ENCODE peak calls at places on chromosomes 7 and 10, in seven cellular contexts. One of them, this sample, is unnamed.
A peak's percentile ranks its signal among the peaks of the same experiment; 100 is the strongest.

GRCh38 chr10:53939654-53940053 is 861.4 kb downstream of the PCDH15 start:
- DNase-seq in gastrocnemius medialis: no peak
- DNase-seq in pancreas: no peak
- DNase-seq in psoas muscle: no peak
- DNase-seq in CD8-positive, alpha-beta memory T cell: no peak
- DNase-seq in fibroblast of lung: no peak
- DNase-seq in A673: no peak
- DNase-seq in this sample: no peak

GRCh38 chr7:101678713-101679112 is 49.6 kb upstream of the MYL10 start:
- DNase-seq in A673: no peak
- DNase-seq in fibroblast of lung: peak; percentile 84
- DNase-seq in psoas muscle: no peak
- DNase-seq in pancreas: no peak
- DNase-seq in CD8-positive, alpha-beta memory T cell: no peak
- DNase-seq in gastrocnemius medialis: peak; percentile 46
- DNase-seq in this sample: no peak

GRCh38 chr7:36039243-36039642 is 113.8 kb upstream of the EEPD1 start:
- DNase-seq in pancreas: no peak
- DNase-seq in CD8-positive, alpha-beta memory T cell: no peak
- DNase-seq in psoas muscle: no peak
- DNase-seq in A673: no peak
- DNase-seq in gastrocnemius medialis: no peak
- DNase-seq in fibroblast of lung: peak; percentile 34
- DNase-seq in this sample: no peak

GRCh38 chr7:27822245-27822644 is 82.3 kb downstream of the TAX1BP1 start:
- DNase-seq in gastrocnemius medialis: no peak
- DNase-seq in fibroblast of lung: no peak
- DNase-seq in A673: no peak
- DNase-seq in psoas muscle: no peak
- DNase-seq in pancreas: no peak
- DNase-seq in CD8-positive, alpha-beta memory T cell: no peak
- DNase-seq in this sample: no peak

GRCh38 chr10:10120671-10121070 is 897.0 kb upstream of the CELF2 start:
- DNase-seq in fibroblast of lung: no peak
- DNase-seq in CD8-positive, alpha-beta memory T cell: no peak
- DNase-seq in A673: no peak
- DNase-seq in psoas muscle: no peak
- DNase-seq in pancreas: no peak
- DNase-seq in gastrocnemius medialis: no peak
- DNase-seq in this sample: no peak

GRCh38 chr7:131012477-131013031 is 278.5 kb upstream of the KLF14 start:
- DNase-seq in A673: no peak
- DNase-seq in CD8-positive, alpha-beta memory T cell: no peak
- DNase-seq in gastrocnemius medialis: no peak
- DNase-seq in fibroblast of lung: no peak
- DNase-seq in pancreas: no peak
- DNase-seq in psoas muscle: no peak
- DNase-seq in this sample: no peak

GRCh38 chr10:3096149-3096548 is 28.8 kb downstream of the PFKP start:
- DNase-seq in fibroblast of lung: peak; percentile 44
- DNase-seq in psoas muscle: no peak
- DNase-seq in gastrocnemius medialis: no peak
- DNase-seq in CD8-positive, alpha-beta memory T cell: no peak
- DNase-seq in A673: no peak
- DNase-seq in pancreas: no peak
- DNase-seq in this sample: no peak

GRCh38 chr7:55078465-55079372 is 59.9 kb downstream of the EGFR start:
- DNase-seq in A673: no peak
- DNase-seq in pancreas: no peak
- DNase-seq in psoas muscle: peak; percentile 68
- DNase-seq in fibroblast of lung: no peak
- DNase-seq in CD8-positive, alpha-beta memory T cell: no peak
- DNase-seq in gastrocnemius medialis: peak; percentile 61
- DNase-seq in this sample: no peak

GRCh38 chr7:41148521-41148951 is 554.4 kb downstream of the INHBA start:
- DNase-seq in gastrocnemius medialis: no peak
- DNase-seq in fibroblast of lung: peak; percentile 95
- DNase-seq in psoas muscle: no peak
- DNase-seq in pancreas: no peak
- DNase-seq in CD8-positive, alpha-beta memory T cell: no peak
- DNase-seq in A673: no peak
- DNase-seq in this sample: no peak

GRCh38 chr7:133691727-133692450 is 435.3 kb upstream of the LRGUK start:
- DNase-seq in A673: no peak
- DNase-seq in fibroblast of lung: no peak
- DNase-seq in psoas muscle: no peak
- DNase-seq in pancreas: no peak
- DNase-seq in gastrocnemius medialis: no peak
- DNase-seq in CD8-positive, alpha-beta memory T cell: no peak
- DNase-seq in this sample: no peak

GRCh38 chr10:36597921-36598320 is 527.5 kb upstream of the ANKRD30A start:
- DNase-seq in gastrocnemius medialis: no peak
- DNase-seq in fibroblast of lung: no peak
- DNase-seq in CD8-positive, alpha-beta memory T cell: no peak
- DNase-seq in A673: no peak
- DNase-seq in pancreas: no peak
- DNase-seq in psoas muscle: no peak
- DNase-seq in this sample: no peak

GRCh38 chr10:111077715-111078504 is 1.1 kb downstream of the ADRA2A start:
- DNase-seq in A673: peak; percentile 14
- DNase-seq in CD8-positive, alpha-beta memory T cell: no peak
- DNase-seq in pancreas: peak; percentile 57
- DNase-seq in fibroblast of lung: no peak
- DNase-seq in psoas muscle: no peak
- DNase-seq in gastrocnemius medialis: no peak
- DNase-seq in this sample: peak; percentile 42

GRCh38 chr7:84629216-84629615 is 434.6 kb upstream of the SEMA3A start:
- DNase-seq in gastrocnemius medialis: no peak
- DNase-seq in fibroblast of lung: no peak
- DNase-seq in pancreas: no peak
- DNase-seq in psoas muscle: no peak
- DNase-seq in CD8-positive, alpha-beta memory T cell: no peak
- DNase-seq in A673: no peak
- DNase-seq in this sample: no peak

GRCh38 chr7:17380696-17381662 is 82.5 kb downstream of the AHR start:
- DNase-seq in psoas muscle: no peak
- DNase-seq in CD8-positive, alpha-beta memory T cell: no peak
- DNase-seq in gastrocnemius medialis: no peak
- DNase-seq in A673: no peak
- DNase-seq in fibroblast of lung: peak; percentile 56
- DNase-seq in pancreas: no peak
- DNase-seq in this sample: no peak

GRCh38 chr7:117587931-117588330 is 108.1 kb downstream of the CFTR start:
- DNase-seq in psoas muscle: no peak
- DNase-seq in A673: no peak
- DNase-seq in fibroblast of lung: no peak
- DNase-seq in CD8-positive, alpha-beta memory T cell: no peak
- DNase-seq in pancreas: no peak
- DNase-seq in gastrocnemius medialis: no peak
- DNase-seq in this sample: no peak

GRCh38 chr7:157271991-157272324 is 64.8 kb upstream of the DNAJB6 start:
- DNase-seq in fibroblast of lung: peak; percentile 97
- DNase-seq in CD8-positive, alpha-beta memory T cell: no peak
- DNase-seq in psoas muscle: peak; percentile 88
- DNase-seq in A673: no peak
- DNase-seq in pancreas: peak; percentile 79
- DNase-seq in gastrocnemius medialis: peak; percentile 90
- DNase-seq in this sample: peak; percentile 87
- H3K27ac ChIP-seq in fibroblast of lung: no peak overlapping the region
- H3K27ac ChIP-seq in CD8-positive, alpha-beta memory T cell: no peak overlapping the region
- H3K27ac ChIP-seq in psoas muscle: peak overlapping the region; percentile 54
- H3K27ac ChIP-seq in A673: no peak overlapping the region
- H3K27ac ChIP-seq in pancreas: peak overlapping the region; percentile 72
- H3K27ac ChIP-seq in gastrocnemius medialis: peak overlapping the region; percentile 81
- H3K27ac ChIP-seq in this sample: peak overlapping the region; percentile 64

DNA sequence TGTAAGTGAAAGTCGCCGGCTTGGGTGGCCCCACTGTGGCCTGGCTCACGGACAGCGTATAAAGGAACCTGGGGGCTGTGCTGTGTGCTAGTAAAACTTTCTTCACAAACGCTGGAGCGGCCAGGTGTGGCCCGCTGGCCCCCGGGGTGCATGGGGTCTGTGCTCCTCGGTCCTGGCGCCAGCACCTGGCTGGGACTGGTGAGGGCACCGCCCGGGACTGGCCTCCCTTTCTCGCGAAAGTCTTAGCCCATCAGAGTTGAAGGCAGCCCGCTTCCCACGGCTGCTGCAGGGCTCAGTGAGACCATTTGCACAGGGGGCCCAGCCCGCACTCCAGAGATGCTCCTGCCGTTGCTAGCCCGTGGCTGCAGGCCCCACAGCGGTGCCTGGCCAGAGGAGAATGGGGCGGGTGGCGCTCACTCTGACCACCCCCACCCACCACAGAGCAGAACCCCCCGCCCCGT is 5.8 kb downstream of the PWWP2B start:
- DNase-seq in A673: no peak
- DNase-seq in pancreas: peak; percentile 32
- DNase-seq in fibroblast of lung: no peak
- DNase-seq in psoas muscle: peak; percentile 42
- DNase-seq in gastrocnemius medialis: no peak
- DNase-seq in CD8-positive, alpha-beta memory T cell: no peak
- DNase-seq in this sample: no peak
- H3K4me1 ChIP-seq in A673: peaks cover 11% of the 10 kb centered on the region
- H3K4me1 ChIP-seq in pancreas: peaks cover 53% of the 10 kb centered on the region
- H3K4me1 ChIP-seq in fibroblast of lung: no peaks in the 10 kb centered on the region
- H3K4me1 ChIP-seq in psoas muscle: peaks cover 42% of the 10 kb centered on the region
- H3K4me1 ChIP-seq in gastrocnemius medialis: peaks cover 11% of the 10 kb centered on the region
- H3K4me1 ChIP-seq in CD8-positive, alpha-beta memory T cell: peaks cover 17% of the 10 kb centered on the region
- H3K4me1 ChIP-seq in this sample: no peaks in the 10 kb centered on the region

GRCh38 chr10:126787201-126787600 is 116.7 kb upstream of the C10orf90 start:
- DNase-seq in gastrocnemius medialis: no peak
- DNase-seq in fibroblast of lung: no peak
- DNase-seq in A673: no peak
- DNase-seq in psoas muscle: no peak
- DNase-seq in pancreas: no peak
- DNase-seq in CD8-positive, alpha-beta memory T cell: no peak
- DNase-seq in this sample: no peak
- H3K4me3 ChIP-seq in gastrocnemius medialis: no peak overlapping the region
- H3K4me3 ChIP-seq in fibroblast of lung: no peak overlapping the region
- H3K4me3 ChIP-seq in A673: no peak overlapping the region
- H3K4me3 ChIP-seq in psoas muscle: no peak overlapping the region
- H3K4me3 ChIP-seq in pancreas: no peak overlapping the region
- H3K4me3 ChIP-seq in CD8-positive, alpha-beta memory T cell: no peak overlapping the region
- H3K4me3 ChIP-seq in this sample: no peak overlapping the region

DNA sequence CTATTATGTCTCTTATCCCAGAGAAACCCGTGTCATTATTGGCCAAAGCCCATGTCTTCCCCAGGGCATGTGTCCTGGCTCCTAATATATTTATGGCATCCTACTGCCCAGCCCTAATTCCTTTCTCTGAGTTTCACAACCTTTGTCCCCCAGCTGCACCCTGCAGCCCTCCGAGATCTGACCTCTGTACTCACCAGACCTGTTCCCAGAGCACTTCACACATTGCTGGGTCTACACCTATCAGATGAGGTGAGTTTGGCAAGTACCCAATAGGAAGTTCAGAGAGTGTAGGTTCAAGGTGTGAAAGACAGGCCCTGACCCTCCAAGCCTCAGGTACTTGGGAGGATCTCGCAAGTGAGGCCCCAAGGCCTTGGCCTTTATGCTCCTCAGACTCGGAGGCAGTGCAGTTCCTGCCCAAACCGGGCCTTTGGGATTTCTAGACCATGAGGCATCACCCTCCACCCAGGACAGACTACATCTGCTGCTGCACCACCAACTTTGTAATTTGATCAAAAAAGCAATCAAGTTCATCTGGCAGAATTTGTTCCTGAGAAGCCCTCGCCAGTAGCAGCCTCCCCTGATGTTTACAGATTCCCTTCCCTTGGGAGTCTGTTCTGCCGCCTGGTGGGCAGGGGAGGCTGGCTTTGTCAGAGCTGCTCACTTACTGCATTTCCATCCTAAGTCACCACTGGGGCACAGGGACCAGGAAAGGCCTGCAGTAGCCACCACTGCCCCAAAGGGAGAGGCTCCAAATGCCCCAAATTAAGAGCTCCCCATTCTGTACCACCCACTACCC is 2.2 kb downstream of the CAMK2G start:
- DNase-seq in pancreas: no peak
- DNase-seq in A673: peak; percentile 39
- DNase-seq in gastrocnemius medialis: peak; percentile 43
- DNase-seq in psoas muscle: no peak
- DNase-seq in fibroblast of lung: no peak
- DNase-seq in CD8-positive, alpha-beta memory T cell: no peak
- DNase-seq in this sample: no peak
- H3K27ac ChIP-seq in pancreas: no peak overlapping the region
- H3K27ac ChIP-seq in A673: no peak overlapping the region
- H3K27ac ChIP-seq in gastrocnemius medialis: peak overlapping the region; percentile 37
- H3K27ac ChIP-seq in psoas muscle: peak overlapping the region; percentile 26
- H3K27ac ChIP-seq in fibroblast of lung: no peak overlapping the region
- H3K27ac ChIP-seq in CD8-positive, alpha-beta memory T cell: no peak overlapping the region
- H3K27ac ChIP-seq in this sample: no peak overlapping the region